ENCODE peak calls at places on chromosomes 2 and 18, in six cellular contexts. X is OCI-LY7, R is MCF 10A, Z is transverse colon, C is spleen, O is stomach. H is an unnamed sample.
A peak's percentile ranks its signal among the peaks of the same experiment; 100 is the strongest.

GRCh38 chr2:43452318-43452731 is 143.5 kb downstream of the THADA start:
- DNase-seq in X (no peak), R (no peak), Z (no peak), C (no peak), O (no peak), H (no peak)

GRCh38 chr2:200966770-200967169 is 3.3 kb upstream of the ORC2 start:
- DNase-seq in X (no peak), R (peak; percentile 82), Z (no peak), C (no peak), O (no peak), H (no peak)

GRCh38 chr2:148614332-148615049 is 30.1 kb upstream of the EPC2 start:
- DNase-seq in X (no peak), R (peak; percentile 50), Z (peak; percentile 8), C (no peak), O (no peak), H (no peak)

GRCh38 chr2:210224660-210225460 is at the start of gene ACADL:
- DNase-seq in X (no peak), R (no peak), Z (peak; percentile 49), C (peak; percentile 70), O (peak; percentile 82), H (no peak)

GRCh38 chr2:38598200-38598990 is 4.3 kb downstream of the HNRNPLL start:
- DNase-seq in X (no peak), R (no peak), Z (no peak), C (no peak), O (no peak), H (no peak)

GRCh38 chr2:205778326-205778725 is 96.0 kb downstream of the NRP2 start:
- DNase-seq in X (no peak), R (peak; percentile 17), Z (no peak), C (no peak), O (no peak), H (no peak)

GRCh38 chr18:35179906-35180305 is 60.9 kb upstream of the ZNF397 start:
- DNase-seq in X (no peak), R (no peak), Z (no peak), C (no peak), O (no peak), H (no peak)

GRCh38 chr2:10647886-10648605 is 41.7 kb downstream of the NOL10 start:
- DNase-seq in X (no peak), R (no peak), Z (no peak), C (no peak), O (no peak), H (no peak)

GRCh38 chr2:69054431-69054830 is 41.5 kb downstream of the ANTXR1 start:
- DNase-seq in X (no peak), R (no peak), Z (no peak), C (no peak), O (no peak), H (no peak)

GRCh38 chr2:178194600-178195389 is 483 bp downstream of the OSBPL6 start:
- DNase-seq in X (no peak), R (peak; percentile 68), Z (peak; percentile 19), C (peak; percentile 80), O (peak; percentile 27), H (no peak)

GRCh38 chr2:201699384-201699783 is 940 bp upstream of the MPP4 start:
- DNase-seq in X (no peak), R (no peak), Z (no peak), C (no peak), O (no peak), H (no peak)

GRCh38 chr18:12066910-12067511 is 26.6 kb upstream of the ANKRD62 start:
- DNase-seq in X (no peak), R (no peak), Z (no peak), C (no peak), O (no peak), H (no peak)

GRCh38 chr2:65746919-65747678 is 314.7 kb upstream of the SPRED2 start:
- DNase-seq in X (no peak), R (no peak), Z (no peak), C (no peak), O (no peak), H (no peak)

GRCh38 chr2:62313433-62314227 is 117.7 kb downstream of the B3GNT2 start:
- DNase-seq in X (peak; percentile 53), R (no peak), Z (no peak), C (peak; percentile 83), O (no peak), H (no peak)

GRCh38 chr18:47262397-47263196 is 11.1 kb upstream of the SKOR2 start:
- DNase-seq in X (no peak), R (no peak), Z (no peak), C (no peak), O (no peak), H (no peak)

GRCh38 chr2:7510353-7510752 is 593.1 kb downstream of the RNF144A start:
- DNase-seq in X (no peak), R (no peak), Z (no peak), C (no peak), O (no peak), H (no peak)

GRCh38 chr2:231167745-231168459 is 30.5 kb upstream of the ARMC9 start:
- DNase-seq in X (no peak), R (no peak), Z (no peak), C (no peak), O (no peak), H (no peak)

GRCh38 chr2:160224060-160224459 is 24.0 kb upstream of the ITGB6 start:
- DNase-seq in X (no peak), R (peak; percentile 97), Z (no peak), C (no peak), O (no peak), H (no peak)

GRCh38 chr18:1510542-1511179 is 606.0 kb downstream of the ADCYAP1 start:
- DNase-seq in X (no peak), R (no peak), Z (no peak), C (no peak), O (no peak), H (no peak)

GRCh38 chr18:1511619-1512311 is 607.1 kb downstream of the ADCYAP1 start:
- DNase-seq in X (no peak), R (no peak), Z (no peak), C (no peak), O (no peak), H (no peak)

DNA sequence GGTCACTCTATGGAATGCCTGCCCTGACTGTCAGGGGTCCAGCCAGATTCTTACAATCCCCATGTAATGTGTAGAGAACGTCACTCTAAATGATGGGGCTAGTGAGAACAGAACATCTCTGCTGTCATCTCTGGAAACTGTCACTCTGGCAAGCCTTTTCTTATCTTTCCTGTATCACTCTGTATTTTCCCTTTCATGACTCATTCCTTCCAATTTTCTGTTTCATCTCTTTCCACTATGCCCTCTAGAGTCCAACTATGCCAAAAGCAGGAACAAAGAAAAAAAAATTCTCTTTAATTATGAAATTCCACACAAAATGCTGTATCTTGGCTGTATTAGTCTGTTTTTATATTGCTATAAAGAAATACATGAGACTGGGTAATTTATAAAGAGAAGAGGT is 608.8 kb downstream of the ADCYAP1 start:
- DNase-seq in X (no peak), R (no peak), Z (no peak), C (no peak), O (no peak), H (no peak)
- TF ChIP-seq CTCF in X (no peak), R (peak; percentile 10), Z (no peak), C (no peak), O (no peak), H (no peak)

GRCh38 chr2:239826376-239826775 is 198.8 kb downstream of the NDUFA10 start:
- DNase-seq in X (no peak), R (no peak), Z (no peak), C (no peak), O (peak; percentile 17), H (peak; percentile 12)

GRCh38 chr2:239822146-239822945 is 202.8 kb downstream of the NDUFA10 start:
- DNase-seq in X (no peak), R (no peak), Z (no peak), C (no peak), O (peak; percentile 10), H (no peak)

GRCh38 chr2:239825705-239825979 is 199.5 kb downstream of the NDUFA10 start:
- DNase-seq in X (no peak), R (no peak), Z (no peak), C (peak; percentile 40), O (peak; percentile 13), H (no peak)

GRCh38 chr2:239824866-239825704 is 200.1 kb downstream of the NDUFA10 start:
- DNase-seq in X (no peak), R (no peak), Z (no peak), C (peak; percentile 46), O (peak; percentile 16), H (peak; percentile 14)

DNA sequence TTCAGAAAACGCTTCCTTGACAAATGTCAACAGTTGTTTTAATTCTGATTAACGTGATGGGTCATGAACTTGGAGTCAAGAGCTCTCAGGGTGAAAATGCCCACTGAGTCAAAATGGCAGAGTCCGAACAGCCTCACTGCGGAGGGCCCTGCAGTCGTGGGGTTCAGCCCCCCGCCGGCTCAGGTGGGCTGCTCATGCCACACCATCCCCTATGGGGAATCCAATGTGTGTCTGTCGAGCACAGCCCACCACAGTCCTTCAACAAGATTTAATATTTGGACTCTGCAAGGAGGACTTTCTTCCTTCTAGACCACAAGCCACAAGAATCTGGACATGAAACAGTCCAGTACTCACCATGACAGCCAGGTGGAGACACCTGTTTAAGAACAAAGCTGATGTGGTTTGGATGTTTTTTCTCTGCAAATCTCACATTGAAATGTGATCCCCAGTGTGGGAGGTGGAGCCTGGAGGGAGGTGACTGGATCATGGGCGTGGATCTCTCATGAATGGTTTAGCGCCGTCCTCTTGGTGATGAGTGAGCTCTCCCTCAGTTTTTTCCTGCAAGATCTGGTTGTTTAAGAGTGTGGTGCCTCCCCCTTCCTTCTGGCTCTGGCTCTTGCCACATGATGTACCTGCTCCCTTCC is 201.0 kb downstream of the NDUFA10 start:
- DNase-seq in X (peak; percentile 4), R (peak; percentile 89), Z (no peak), C (peak; percentile 59), O (peak; percentile 23), H (peak; percentile 21)
- TF ChIP-seq CTCF in X (peak; percentile 28), R (peak; percentile 54), Z (peak; percentile 33), C (no peak), O (no peak), H (no peak)

DNA sequence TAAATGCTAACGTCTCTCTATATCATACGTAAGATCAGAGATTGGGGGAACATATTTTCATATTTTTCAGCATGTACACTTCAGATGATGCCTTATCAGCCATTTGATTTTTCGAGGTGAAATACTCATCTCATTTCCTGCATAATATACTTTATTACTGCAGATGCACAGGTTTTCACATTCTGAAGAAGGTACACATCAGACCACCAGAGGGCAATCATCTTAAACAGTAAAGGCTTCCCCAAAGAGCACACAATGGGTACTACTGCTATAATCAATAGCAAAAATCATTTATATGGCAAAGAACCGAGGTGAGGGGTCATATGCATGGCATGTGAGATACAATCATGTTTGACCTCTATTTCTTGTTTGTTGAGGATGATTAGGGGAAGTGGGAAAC is 118.9 kb downstream of the EPB41L3 start:
- DNase-seq in X (peak; percentile 62), R (peak; percentile 30), Z (no peak), C (no peak), O (no peak), H (no peak)
- TF ChIP-seq CTCF in X (peak; percentile 83), R (peak; percentile 38), Z (peak; percentile 36), C (peak; percentile 27), O (no peak), H (no peak)

DNA sequence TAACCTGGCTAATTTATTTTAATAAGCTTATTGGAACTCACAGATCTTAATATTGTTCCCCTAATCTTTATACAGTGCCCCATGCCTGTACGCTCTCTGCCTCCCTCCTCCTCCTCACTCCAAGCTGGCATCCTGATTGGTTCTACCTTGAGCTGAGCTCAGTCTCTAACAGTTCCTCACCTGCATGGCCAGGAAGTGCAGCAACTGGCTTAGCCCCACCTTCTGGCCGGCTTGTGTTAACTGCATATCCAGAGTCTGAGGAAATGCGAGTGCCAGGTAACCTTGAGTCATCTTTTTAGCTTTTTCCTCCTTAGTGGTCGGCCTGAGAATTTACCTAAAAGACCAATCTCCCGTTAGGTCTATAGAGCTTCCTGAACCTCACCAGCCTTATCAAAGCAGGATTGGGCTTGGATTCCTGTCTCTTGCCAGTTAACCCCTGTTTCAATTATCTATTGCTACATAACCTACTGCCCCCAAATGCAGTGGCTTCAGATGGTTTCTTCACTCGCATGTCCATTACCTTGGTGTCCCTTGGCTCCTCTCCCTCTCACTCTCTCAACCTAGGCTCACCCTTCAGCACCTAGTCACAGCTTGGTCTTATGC is 89.5 kb upstream of the STK39 start:
- DNase-seq in X (peak; percentile 49), R (peak; percentile 86), Z (peak; percentile 78), C (peak; percentile 78), O (peak; percentile 75), H (no peak)
- TF ChIP-seq CTCF in X (peak; percentile 73), R (peak; percentile 44), Z (peak; percentile 71), C (no peak), O (peak; percentile 63), H (no peak)

H was measured in omental fat pad.